ENCODE peak calls at places on chromosomes 1 and 21, in nine cellular contexts. V is adipocyte; K is NCI-H510A; M is activated CD4-positive, alpha-beta T cell treated with anti-CD3 and anti-CD28 coated beads, Interleukin-2, amount 50 U/mL, for 24 hours; D is stimulated activated CD4-positive, alpha-beta T cell treated with anti-CD3 and anti-CD28 coated beads, Interleukin-2, amount 100 ng/mL, for 24 hours; Q is activated CD4-positive, CD25-positive, alpha-beta regulatory T cell; X is NCI-H748 treated with DMSO at 0.1 percent for 48 hours; W is HCEC 1CT; T is tibial artery. G is an unnamed sample.

GRCh38 chr1:173099166-173099565 is 48.4 kb upstream of the TNFSF18 start:
- DNase-seq in K (no peak), V (no peak), X (no peak), M (no peak), W (no peak), T (no peak), D (no peak), Q (no peak), G (no peak)

GRCh38 chr1:48493970-48494769 is 22.2 kb upstream of the SPATA6 start:
- DNase-seq in M (no peak), Q (no peak), T (no peak), W (peak), D (no peak), K (no peak), X (no peak), V (peak), G (peak)

GRCh38 chr1:61754545-61754944 is 12.3 kb downstream of the PATJ start:
- DNase-seq in X (no peak), T (no peak), M (no peak), Q (no peak), D (no peak), W (no peak), K (no peak), V (no peak), G (no peak)

GRCh38 chr1:42739753-42740700 is at the start of gene CLDN19:
- DNase-seq in X (no peak), D (no peak), K (no peak), W (no peak), V (no peak), T (no peak), Q (no peak), M (no peak), G (no peak)

GRCh38 chr21:44965251-44966022 is 25.6 kb downstream of the SLX9 start:
- DNase-seq in X (no peak), K (no peak), M (no peak), T (no peak), V (peak), W (peak), Q (no peak), D (no peak), G (no peak)

GRCh38 chr1:209751627-209752231 is 4.1 kb upstream of the TRAF3IP3 start:
- DNase-seq in V (no peak), K (no peak), Q (no peak), T (no peak), M (no peak), D (peak), W (no peak), X (no peak), G (no peak)

GRCh38 chr1:9242338-9242969 is 7.9 kb downstream of the H6PD start:
- DNase-seq in W (no peak), D (no peak), X (no peak), V (peak), T (peak), Q (no peak), M (no peak), K (peak), G (no peak)

GRCh38 chr1:77889671-77890070 is 1.2 kb downstream of the NEXN start:
- DNase-seq in W (peak), V (peak), D (no peak), T (no peak), Q (no peak), K (no peak), M (no peak), X (no peak), G (no peak)

GRCh38 chr1:225691377-225691776 is 38.5 kb upstream of the ENAH start:
- DNase-seq in X (no peak), D (no peak), T (peak), Q (no peak), V (peak), W (no peak), K (peak), M (no peak), G (peak)

GRCh38 chr1:205648212-205648910 is 16.6 kb upstream of the ELK4 start:
- DNase-seq in W (no peak), Q (no peak), V (no peak), K (peak), D (no peak), T (no peak), X (no peak), M (no peak), G (peak)

GRCh38 chr1:63321788-63322247 is 549 bp upstream of the FOXD3 start:
- DNase-seq in V (no peak), K (no peak), D (no peak), W (no peak), X (no peak), Q (no peak), M (no peak), T (no peak), G (no peak)

GRCh38 chr1:96995351-96995750 is 273.8 kb downstream of the PTBP2 start:
- DNase-seq in Q (no peak), V (no peak), T (no peak), M (no peak), X (no peak), W (no peak), D (no peak), K (no peak), G (no peak)

GRCh38 chr21:24208562-24209260 is 1398.6 kb downstream of the MRPL39 start:
- DNase-seq in M (no peak), K (no peak), V (no peak), T (no peak), D (no peak), W (no peak), X (no peak), Q (no peak), G (no peak)

GRCh38 chr1:77288275-77288674 is 6.5 kb downstream of the AK5 start:
- DNase-seq in Q (no peak), D (no peak), W (peak), K (no peak), X (no peak), M (no peak), T (no peak), V (peak), G (no peak)

GRCh38 chr1:63359561-63359960 is 7.9 kb upstream of the ALG6 start:
- DNase-seq in K (no peak), Q (no peak), X (no peak), M (no peak), D (no peak), W (no peak), T (no peak), V (no peak), G (no peak)

GRCh38 chr1:20472860-20473711 is 12.9 kb downstream of the CAMK2N1 start:
- DNase-seq in K (no peak), Q (no peak), W (no peak), T (no peak), D (no peak), M (no peak), X (no peak), V (peak), G (no peak)

GRCh38 chr1:109873278-109874175 is 37.1 kb upstream of the CSF1 start:
- DNase-seq in W (no peak), K (no peak), X (no peak), Q (no peak), M (no peak), D (no peak), T (no peak), V (peak), G (no peak)

GRCh38 chr1:118136511-118136937 is 48.5 kb downstream of the SPAG17 start:
- DNase-seq in K (no peak), D (peak), M (no peak), T (no peak), Q (no peak), W (peak), X (no peak), V (peak), G (no peak)

GRCh38 chr1:210248341-210248740 is 15.7 kb downstream of the SERTAD4 start:
- DNase-seq in M (no peak), V (no peak), W (peak), K (no peak), Q (no peak), T (no peak), D (no peak), X (no peak), G (no peak)

GRCh38 chr1:67731322-67731721 is 46.3 kb downstream of the GADD45A start:
- DNase-seq in T (no peak), M (no peak), Q (no peak), X (no peak), W (no peak), D (no peak), K (no peak), V (no peak), G (no peak)

GRCh38 chr1:67371681-67372080 is 58.5 kb downstream of the SERBP1 start:
- DNase-seq in V (no peak), W (no peak), T (no peak), K (no peak), Q (no peak), X (no peak), M (no peak), D (no peak), G (no peak)

G was measured in NCI-H2029 treated with DMSO at 0.1 percent for 48 hours.